ENCODE peak calls at places on chromosomes 6 and 20, in five cellular contexts. Z is heart left ventricle, J is A549, S is uterus, F is ovary. N is an unnamed sample.
A peak's percentile ranks its signal among the peaks of the same experiment; 100 is the strongest.

GRCh38 chr6:34953084-34954025 is 64.3 kb downstream of the ANKS1A start:
- DNase-seq in Z (no peak), J (peak; percentile 53), S (no peak), F (no peak), N (no peak)

GRCh38 chr20:58231678-58232077 is 3.2 kb upstream of the ANKRD60 start:
- DNase-seq in Z (no peak), J (no peak), S (no peak), F (no peak), N (no peak)

GRCh38 chr20:17849901-17850673 is 118.5 kb downstream of the SNX5 start:
- DNase-seq in Z (peak; percentile 87), J (peak; percentile 36), S (peak; percentile 79), F (no peak), N (peak; percentile 38)

GRCh38 chr6:169502445-169502844 is 199.4 kb downstream of the WDR27 start:
- DNase-seq in Z (no peak), J (no peak), S (no peak), F (no peak), N (no peak)

GRCh38 chr6:138550346-138550767 is 51.1 kb upstream of the NHSL1 start:
- DNase-seq in Z (peak; percentile 31), J (no peak), S (no peak), F (no peak), N (no peak)

GRCh38 chr6:29589423-29590048 is 4.6 kb downstream of the OR2H2 start:
- DNase-seq in Z (no peak), J (peak; percentile 19), S (no peak), F (no peak), N (no peak)

GRCh38 chr6:30037182-30037788 is 23.8 kb upstream of the POLR1H start:
- DNase-seq in Z (no peak), J (peak; percentile 27), S (no peak), F (no peak), N (no peak)

GRCh38 chr6:7042056-7042653 is 65.6 kb upstream of the RREB1 start:
- DNase-seq in Z (no peak), J (no peak), S (no peak), F (no peak), N (no peak)

GRCh38 chr20:39049684-39050554 is 87.8 kb downstream of the DHX35 start:
- DNase-seq in Z (peak; percentile 74), J (peak; percentile 48), S (peak; percentile 54), F (peak; percentile 84), N (peak; percentile 52)

GRCh38 chr6:119442776-119443184 is 93.2 kb upstream of the MAN1A1 start:
- DNase-seq in Z (no peak), J (no peak), S (no peak), F (no peak), N (no peak)

GRCh38 chr6:100257661-100258395 is 206.9 kb downstream of the SIM1 start:
- DNase-seq in Z (no peak), J (peak; percentile 46), S (no peak), F (no peak), N (no peak)

GRCh38 chr6:104705095-104705707 is 154.5 kb downstream of the HACE1 start:
- DNase-seq in Z (peak; percentile 53), J (no peak), S (peak; percentile 28), F (no peak), N (no peak)

GRCh38 chr6:11412616-11413015 is 124.9 kb upstream of the TMEM170B start:
- DNase-seq in Z (no peak), J (no peak), S (no peak), F (no peak), N (no peak)

GRCh38 chr6:11413728-11414127 is 123.8 kb upstream of the TMEM170B start:
- DNase-seq in Z (no peak), J (no peak), S (no peak), F (no peak), N (no peak)

GRCh38 chr6:11412011-11412424 is 125.5 kb upstream of the TMEM170B start:
- DNase-seq in Z (no peak), J (no peak), S (no peak), F (no peak), N (no peak)

GRCh38 chr6:11414564-11414963 is 123.0 kb upstream of the TMEM170B start:
- DNase-seq in Z (no peak), J (no peak), S (no peak), F (no peak), N (no peak)

DNA sequence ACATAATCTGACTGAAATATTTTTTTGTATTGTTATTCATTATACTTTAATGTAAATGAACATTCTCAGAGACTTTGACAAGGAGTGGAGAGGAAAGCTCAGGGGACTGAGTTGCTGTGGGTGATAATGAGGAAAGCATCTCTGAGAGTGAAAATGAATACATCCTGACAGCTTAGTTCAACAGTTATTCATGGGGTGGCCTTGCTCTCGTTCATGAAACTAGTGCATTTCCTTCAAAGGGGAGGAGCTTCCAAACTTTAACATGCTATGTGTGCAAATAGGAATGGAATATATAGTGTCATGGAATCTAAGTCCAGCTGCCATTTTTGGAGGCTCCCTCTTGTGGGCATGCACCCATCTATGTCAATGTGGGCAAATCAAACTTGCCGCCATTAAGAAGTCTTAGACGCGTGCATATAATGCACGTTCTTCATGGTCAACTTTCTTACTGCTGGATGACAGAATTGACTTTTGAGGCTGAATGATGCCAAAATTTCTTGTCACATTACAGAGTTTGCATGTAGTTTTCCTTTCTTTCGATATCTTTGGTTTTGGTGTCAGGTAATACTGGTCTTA is 124.3 kb upstream of the TMEM170B start:
- DNase-seq in Z (no peak), J (no peak), S (no peak), F (no peak), N (no peak)
- TF ChIP-seq CTCF in Z (no peak), J (peak; percentile 8), S (no peak), F (no peak), N (no peak)

DNA sequence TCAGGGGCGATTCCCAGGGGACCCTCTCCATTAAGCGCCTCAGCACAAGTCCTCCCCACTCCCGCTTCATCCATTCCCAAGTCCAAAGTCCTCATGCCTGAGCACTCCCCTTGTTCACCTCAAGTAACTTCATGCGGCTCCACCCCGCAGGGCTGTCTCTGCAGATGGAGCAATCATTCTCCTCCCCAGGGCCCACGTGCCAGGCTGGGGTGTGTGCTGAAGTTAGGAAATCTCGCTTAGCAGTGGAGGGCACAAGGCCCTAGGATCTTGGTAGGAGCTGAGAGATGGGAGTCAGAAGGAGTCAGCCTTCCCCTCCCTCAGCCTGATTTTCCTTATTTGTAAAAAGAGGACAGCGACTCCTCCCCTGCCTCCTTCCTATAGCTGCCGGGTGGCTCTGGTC is 3.5 kb downstream of the TGM3 start:
- DNase-seq in Z (peak; percentile 51), J (no peak), S (no peak), F (no peak), N (peak; percentile 23)
- TF ChIP-seq POLR2A in Z (no peak), J (no peak), S (no peak), F (no peak), N (no peak)

GRCh38 chr6:33590531-33591198 is 10.6 kb upstream of the BAK1 start:
- DNase-seq in Z (no peak), J (peak; percentile 33), S (no peak), F (peak; percentile 64), N (no peak)
- H3K4me3 ChIP-seq in Z (no peak overlapping the region), J (no peak overlapping the region), S (no peak overlapping the region), F (no peak overlapping the region), N (no peak overlapping the region)

GRCh38 chr6:4021133-4021861 is 57.6 kb downstream of the FAM217A start:
- DNase-seq in Z (peak; percentile 97), J (peak; percentile 60), S (peak; percentile 95), F (peak; percentile 94), N (peak; percentile 90)
- TF ChIP-seq CTCF in Z (peak; percentile 58), J (no peak), S (peak; percentile 37), F (no peak), N (peak; percentile 41)

DNA sequence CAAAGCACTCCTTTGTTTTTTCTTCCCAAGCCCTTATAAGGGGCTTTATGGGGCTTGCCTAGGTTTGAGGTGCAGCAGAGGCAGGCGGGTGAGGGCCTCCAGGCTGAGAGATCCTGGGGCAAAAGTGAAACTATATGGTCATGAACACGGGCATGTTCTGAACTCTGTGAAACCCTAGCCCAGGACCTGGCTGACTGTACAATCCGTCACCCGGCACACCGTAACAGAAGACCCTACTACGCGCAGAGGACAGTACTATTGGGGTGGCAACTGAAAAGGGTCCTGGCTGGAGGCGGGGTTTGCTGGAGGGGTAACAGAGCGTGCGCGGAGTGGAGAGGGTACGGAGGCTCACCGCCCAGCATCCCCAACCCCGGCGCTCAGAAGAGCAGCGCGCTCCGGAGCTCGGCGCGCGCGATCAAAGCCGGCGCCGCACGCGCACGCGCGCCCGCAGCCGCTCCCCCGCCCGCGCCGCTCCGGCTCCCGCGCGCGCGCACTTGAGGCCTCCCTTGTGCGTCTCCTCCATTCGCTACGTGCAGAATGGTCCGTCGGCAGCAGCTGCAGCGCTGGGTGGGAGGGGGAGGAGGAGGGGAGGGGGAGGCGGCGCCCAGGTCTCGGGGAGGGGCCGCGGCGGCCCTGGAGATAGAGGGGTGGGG is 54.2 kb downstream of the MRPL14 start:
- DNase-seq in Z (peak; percentile 89), J (peak; percentile 72), S (peak; percentile 77), F (peak; percentile 85), N (peak; percentile 43)
- TF ChIP-seq POLR2A in Z (no peak), J (peak; percentile 35), S (peak; percentile 65), F (no peak), N (peak; percentile 44)

DNA sequence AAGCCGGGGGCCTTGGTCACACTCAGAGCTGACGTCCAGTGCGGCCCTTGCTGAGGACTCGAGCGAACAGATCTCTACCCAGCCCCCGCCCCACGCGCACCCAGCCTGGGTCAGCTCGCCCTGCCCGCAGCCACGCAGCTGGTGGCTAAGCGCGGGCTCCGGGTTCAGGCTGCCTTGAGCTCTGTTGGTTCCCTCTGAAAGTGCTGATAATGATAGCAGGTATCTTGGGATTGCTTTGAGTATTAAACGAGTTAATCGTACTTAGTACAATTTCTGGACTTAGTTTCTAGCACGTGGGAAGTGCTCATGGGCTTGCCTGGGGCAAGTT is 88.1 kb upstream of the TGM3 start:
- DNase-seq in Z (no peak), J (no peak), S (no peak), F (no peak), N (no peak)
- H3K4me3 ChIP-seq in Z (peak overlapping the region; percentile 65), J (peak overlapping the region; percentile 57), S (peak overlapping the region; percentile 40), F (peak overlapping the region; percentile 42), N (peak overlapping the region; percentile 32)

GRCh38 chr6:44667226-44667625 is 279.7 kb downstream of the CDC5L start:
- DNase-seq in Z (no peak), J (no peak), S (no peak), F (no peak), N (no peak)

GRCh38 chr6:44670146-44670545 is 282.6 kb downstream of the CDC5L start:
- DNase-seq in Z (no peak), J (no peak), S (no peak), F (no peak), N (no peak)

GRCh38 chr6:44668976-44669934 is 281.7 kb downstream of the CDC5L start:
- DNase-seq in Z (no peak), J (no peak), S (no peak), F (no peak), N (no peak)

GRCh38 chr6:44667668-44668390 is 280.3 kb downstream of the CDC5L start:
- DNase-seq in Z (no peak), J (peak; percentile 18), S (no peak), F (no peak), N (peak; percentile 25)

GRCh38 chr6:44668391-44668930 is 281.0 kb downstream of the CDC5L start:
- DNase-seq in Z (no peak), J (no peak), S (no peak), F (no peak), N (no peak)
- TF ChIP-seq CTCF in Z (no peak), J (no peak), S (no peak), F (no peak), N (no peak)

GRCh38 chr6:84756466-84756865 is 7.9 kb downstream of the TBX18 start:
- DNase-seq in Z (no peak), J (no peak), S (no peak), F (no peak), N (no peak)
- TF ChIP-seq POLR2A in Z (no peak), J (no peak), S (no peak), F (no peak), N (no peak)

GRCh38 chr6:14983599-14984296 is 262.1 kb upstream of the JARID2 start:
- DNase-seq in Z (no peak), J (no peak), S (no peak), F (no peak), N (no peak)
- H3K4me3 ChIP-seq in Z (no peak overlapping the region), J (no peak overlapping the region), S (no peak overlapping the region), F (no peak overlapping the region), N (no peak overlapping the region)

N was measured in tibial nerve.